ENCODE peak calls at places on chromosomes 6 and 20, in ten cellular contexts. I, S, E, K, M, F, O, D, L and U are unnamed samples.

GRCh38 chr6:1872649-1873131 is 263.0 kb downstream of the FOXC1 start:
- DNase-seq in I (no peak), S (no peak), E (peak; percentile 79), K (no peak), M (no peak), F (peak; percentile 29), O (no peak), D (no peak), L (peak; percentile 83), U (peak; percentile 25)

GRCh38 chr6:16764188-16764950 is 3.1 kb upstream of the ATXN1 start:
- DNase-seq in I (no peak), S (no peak), E (peak; percentile 76), K (no peak), M (no peak), F (peak; percentile 61), O (no peak), D (no peak), L (peak; percentile 76), U (peak; percentile 84)

GRCh38 chr20:34475979-34476736 is 40.1 kb upstream of the DYNLRB1 start:
- DNase-seq in I (peak; percentile 40), S (no peak), E (peak; percentile 21), K (no peak), M (peak; percentile 56), F (no peak), O (peak; percentile 56), D (no peak), L (peak; percentile 52), U (peak; percentile 19)

GRCh38 chr6:156807028-156807427 is 29.9 kb downstream of the ARID1B start:
- DNase-seq in I (no peak), S (no peak), E (no peak), K (no peak), M (no peak), F (no peak), O (no peak), D (no peak), L (no peak), U (peak; percentile 35)

GRCh38 chr20:57902478-57902877 is 192.7 kb upstream of the PMEPA1 start:
- DNase-seq in I (no peak), S (no peak), E (peak; percentile 16), K (no peak), M (no peak), F (peak; percentile 64), O (no peak), D (no peak), L (peak; percentile 41), U (no peak)

GRCh38 chr6:17179246-17180073 is 77.6 kb downstream of the STMND1 start:
- DNase-seq in I (no peak), S (no peak), E (peak; percentile 68), K (no peak), M (no peak), F (peak; percentile 56), O (no peak), D (no peak), L (peak; percentile 23), U (peak; percentile 7)

GRCh38 chr6:70396796-70397729 is 16.2 kb upstream of the FAM135A start:
- DNase-seq in I (no peak), S (no peak), E (no peak), K (peak; percentile 27), M (peak; percentile 24), F (no peak), O (no peak), D (no peak), L (peak; percentile 27), U (no peak)

GRCh38 chr6:154476494-154476893 is 34.0 kb downstream of the CNKSR3 start:
- DNase-seq in I (no peak), S (no peak), E (no peak), K (no peak), M (no peak), F (no peak), O (no peak), D (no peak), L (no peak), U (no peak)

GRCh38 chr6:143513410-143513809 is 1.9 kb upstream of the FUCA2 start:
- DNase-seq in I (no peak), S (no peak), E (no peak), K (no peak), M (no peak), F (no peak), O (no peak), D (no peak), L (no peak), U (no peak)

GRCh38 chr20:9985773-9986172 is 49.0 kb upstream of the ANKEF1 start:
- DNase-seq in I (no peak), S (no peak), E (no peak), K (no peak), M (no peak), F (no peak), O (no peak), D (no peak), L (peak; percentile 25), U (no peak)

GRCh38 chr6:165804331-165805066 is 141.5 kb upstream of the PDE10A start:
- DNase-seq in I (no peak), S (no peak), E (no peak), K (no peak), M (no peak), F (peak; percentile 28), O (no peak), D (no peak), L (peak; percentile 44), U (peak; percentile 38)

GRCh38 chr6:155349129-155349528 is 34.8 kb upstream of the TFB1M start:
- DNase-seq in I (no peak), S (no peak), E (peak; percentile 67), K (no peak), M (no peak), F (peak; percentile 34), O (no peak), D (no peak), L (no peak), U (peak; percentile 30)

GRCh38 chr20:60572991-60573390 is 614.8 kb downstream of the CDH26 start:
- DNase-seq in I (no peak), S (no peak), E (no peak), K (no peak), M (no peak), F (no peak), O (no peak), D (no peak), L (no peak), U (no peak)

GRCh38 chr20:34541264-34541901 is 17.1 kb upstream of the MAP1LC3A start:
- DNase-seq in I (no peak), S (no peak), E (no peak), K (no peak), M (no peak), F (no peak), O (no peak), D (no peak), L (no peak), U (no peak)

GRCh38 chr6:33700391-33701050 is 11.0 kb downstream of the UQCC2 start:
- DNase-seq in I (peak; percentile 57), S (no peak), E (peak; percentile 70), K (no peak), M (peak; percentile 63), F (peak; percentile 58), O (no peak), D (peak; percentile 60), L (peak; percentile 78), U (peak; percentile 76)

GRCh38 chr6:73854998-73855718 is 159.2 kb downstream of the CD109 start:
- DNase-seq in I (peak; percentile 1), S (no peak), E (peak; percentile 73), K (no peak), M (no peak), F (peak; percentile 6), O (no peak), D (peak; percentile 7), L (peak; percentile 86), U (peak; percentile 87)

GRCh38 chr6:7933794-7934193 is 23.2 kb upstream of the TXNDC5 start:
- DNase-seq in I (no peak), S (no peak), E (no peak), K (no peak), M (no peak), F (no peak), O (no peak), D (peak; percentile 66), L (no peak), U (no peak)
- TF ChIP-seq CTCF in I (no peak), S (no peak), E (no peak), K (no peak), M (no peak), F (no peak), O (no peak), D (no peak), L (no peak), U (no peak)

DNA sequence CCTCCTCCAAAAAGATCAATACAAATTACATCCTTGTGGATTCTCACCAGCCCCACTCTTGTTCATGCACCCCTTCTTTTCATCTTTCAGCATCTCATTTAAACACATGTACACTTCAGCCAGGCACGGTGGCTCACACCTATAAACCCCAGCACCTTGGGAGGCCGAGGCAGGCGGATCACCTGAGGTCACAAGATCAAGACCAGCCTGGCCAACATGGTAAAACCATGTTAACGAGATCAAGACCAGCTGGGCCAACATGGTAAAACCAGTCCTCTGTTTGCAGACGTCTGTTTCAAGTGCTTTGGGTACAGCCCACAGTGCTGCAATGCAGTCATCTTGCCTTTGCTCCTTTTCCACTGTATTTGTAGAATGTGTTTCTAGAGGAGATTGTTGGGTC is 45.3 kb downstream of the ZMYND8 start:
- DNase-seq in I (no peak), S (no peak), E (no peak), K (no peak), M (no peak), F (no peak), O (no peak), D (no peak), L (no peak), U (no peak)
- H3K4me3 ChIP-seq in I (no peak overlapping the region), S (no peak overlapping the region), E (no peak overlapping the region), K (no peak overlapping the region), M (no peak overlapping the region), F (no peak overlapping the region), O (no peak overlapping the region), D (no peak overlapping the region), L (no peak overlapping the region), U (no peak overlapping the region)

GRCh38 chr6:51844391-51844735 is 243.1 kb downstream of the PKHD1 start:
- DNase-seq in I (no peak), S (no peak), E (no peak), K (no peak), M (no peak), F (no peak), O (no peak), D (no peak), L (no peak), U (no peak)
- TF ChIP-seq CTCF in I (no peak), S (no peak), E (no peak), K (no peak), M (no peak), F (no peak), O (no peak), D (no peak), L (no peak), U (no peak)

GRCh38 chr6:150482883-150483409 is 114.1 kb downstream of the IYD start:
- DNase-seq in I (no peak), S (no peak), E (no peak), K (no peak), M (no peak), F (no peak), O (no peak), D (no peak), L (no peak), U (no peak)
- H3K4me3 ChIP-seq in I (no peak overlapping the region), S (no peak overlapping the region), E (no peak overlapping the region), K (no peak overlapping the region), M (no peak overlapping the region), F (no peak overlapping the region), O (no peak overlapping the region), D (no peak overlapping the region), L (no peak overlapping the region), U (no peak overlapping the region)